ENCODE peak calls at places on chromosomes 3 and 15, in seven cellular contexts. L is glomerular endothelial cell, X is GM04504, G is fibroblast of pulmonary artery, K is NCI-H510A treated with DMSO at 0.1 percent for 48 hours, Y is dermis microvascular lymphatic vessel endothelial cell, H is breast epithelium. D is an unnamed sample.

GRCh38 chr15:69557340-69558137 is 104.9 kb downstream of the RPLP1 start:
- DNase-seq in L (peak), X (peak), G (peak), K (no peak), Y (peak), H (no peak), D (peak)

GRCh38 chr3:149005424-149005823 is 14.1 kb downstream of the GYG1 start:
- DNase-seq in L (no peak), X (no peak), G (peak), K (no peak), Y (no peak), H (no peak), D (no peak)

GRCh38 chr15:32659340-32659831 is 17.9 kb downstream of the SCG5 start:
- DNase-seq in L (no peak), X (peak), G (no peak), K (peak), Y (no peak), H (no peak), D (peak)

GRCh38 chr3:79845546-79845945 is 77.7 kb upstream of the ROBO1 start:
- DNase-seq in L (no peak), X (no peak), G (no peak), K (no peak), Y (no peak), H (no peak), D (no peak)

GRCh38 chr3:37985637-37986320 is 4.8 kb upstream of the VILL start:
- DNase-seq in L (no peak), X (no peak), G (peak), K (no peak), Y (no peak), H (no peak), D (no peak)

GRCh38 chr15:89728254-89728653 is 22.8 kb downstream of the MESP1 start:
- DNase-seq in L (no peak), X (peak), G (peak), K (no peak), Y (no peak), H (no peak), D (no peak)

GRCh38 chr15:75891895-75892294 is 11.8 kb upstream of the FBXO22 start:
- DNase-seq in L (peak), X (peak), G (peak), K (no peak), Y (no peak), H (no peak), D (peak)

GRCh38 chr15:72758195-72758594 is 25.4 kb downstream of the ADPGK start:
- DNase-seq in L (no peak), X (peak), G (peak), K (no peak), Y (no peak), H (no peak), D (peak)

GRCh38 chr15:93067649-93068085 is 21.3 kb downstream of the RGMA start:
- DNase-seq in L (no peak), X (no peak), G (no peak), K (no peak), Y (no peak), H (no peak), D (no peak)

GRCh38 chr3:32969656-32970055 is 18.2 kb downstream of the CCR4 start:
- DNase-seq in L (no peak), X (no peak), G (no peak), K (peak), Y (no peak), H (no peak), D (peak)

GRCh38 chr15:91385301-91385700 is 285.2 kb downstream of the SV2B start:
- DNase-seq in L (no peak), X (no peak), G (peak), K (no peak), Y (no peak), H (no peak), D (no peak)

GRCh38 chr15:49466119-49466518 is 43.1 kb downstream of the FGF7 start:
- DNase-seq in L (no peak), X (no peak), G (no peak), K (no peak), Y (no peak), H (no peak), D (no peak)

GRCh38 chr15:66484539-66485112 is 12.9 kb downstream of the SNAPC5 start:
- DNase-seq in L (no peak), X (no peak), G (no peak), K (no peak), Y (no peak), H (no peak), D (no peak)

D was measured in pulmonary artery endothelial cell.